ENCODE peak calls at places on chromosomes 1 and 21, in ten cellular contexts. One of them, this sample, is unnamed.

GRCh38 chr1:25707280-25708016 is 90.9 kb downstream of the MAN1C1 start:
- DNase-seq in Kasumi-1: no peak
- DNase-seq in cardiac fibroblast: no peak
- DNase-seq in endothelial cell of umbilical vein: no peak
- DNase-seq in neuronal stem cell: no peak
- DNase-seq in GF-D8: no peak
- DNase-seq in GM19239: no peak
- DNase-seq in endothelial cell: no peak
- DNase-seq in Caki2: no peak
- DNase-seq in RCC 7860: no peak
- DNase-seq in this sample: no peak

GRCh38 chr1:64077281-64077940 is 126.0 kb upstream of the UBE2U start:
- DNase-seq in Kasumi-1: no peak
- DNase-seq in cardiac fibroblast: peak; percentile 48
- DNase-seq in endothelial cell of umbilical vein: no peak
- DNase-seq in neuronal stem cell: no peak
- DNase-seq in GF-D8: no peak
- DNase-seq in GM19239: no peak
- DNase-seq in endothelial cell: no peak
- DNase-seq in Caki2: no peak
- DNase-seq in RCC 7860: no peak
- DNase-seq in this sample: no peak

GRCh38 chr1:35122311-35122710 is 43.1 kb downstream of the ZMYM1 start:
- DNase-seq in Kasumi-1: no peak
- DNase-seq in cardiac fibroblast: peak; percentile 30
- DNase-seq in endothelial cell of umbilical vein: peak; percentile 60
- DNase-seq in neuronal stem cell: no peak
- DNase-seq in GF-D8: no peak
- DNase-seq in GM19239: no peak
- DNase-seq in endothelial cell: no peak
- DNase-seq in Caki2: no peak
- DNase-seq in RCC 7860: no peak
- DNase-seq in this sample: no peak

GRCh38 chr1:53526451-53527101 is 67.4 kb downstream of the DMRTB1 start:
- DNase-seq in Kasumi-1: no peak
- DNase-seq in cardiac fibroblast: peak; percentile 62
- DNase-seq in endothelial cell of umbilical vein: no peak
- DNase-seq in neuronal stem cell: no peak
- DNase-seq in GF-D8: no peak
- DNase-seq in GM19239: no peak
- DNase-seq in endothelial cell: no peak
- DNase-seq in Caki2: no peak
- DNase-seq in RCC 7860: no peak
- DNase-seq in this sample: no peak

GRCh38 chr1:234230414-234230862 is 142.8 kb upstream of the COA6 start:
- DNase-seq in Kasumi-1: peak; percentile 22
- DNase-seq in cardiac fibroblast: no peak
- DNase-seq in endothelial cell of umbilical vein: no peak
- DNase-seq in neuronal stem cell: no peak
- DNase-seq in GF-D8: no peak
- DNase-seq in GM19239: peak; percentile 56
- DNase-seq in endothelial cell: no peak
- DNase-seq in Caki2: no peak
- DNase-seq in RCC 7860: no peak
- DNase-seq in this sample: no peak

GRCh38 chr1:12677565-12677964 is 33.7 kb downstream of the AADACL4 start:
- DNase-seq in Kasumi-1: no peak
- DNase-seq in cardiac fibroblast: no peak
- DNase-seq in endothelial cell of umbilical vein: no peak
- DNase-seq in neuronal stem cell: no peak
- DNase-seq in GF-D8: no peak
- DNase-seq in GM19239: no peak
- DNase-seq in endothelial cell: no peak
- DNase-seq in Caki2: no peak
- DNase-seq in RCC 7860: no peak
- DNase-seq in this sample: no peak

GRCh38 chr1:231234506-231234905 is 6.5 kb upstream of the GNPAT start:
- DNase-seq in Kasumi-1: no peak
- DNase-seq in cardiac fibroblast: no peak
- DNase-seq in endothelial cell of umbilical vein: no peak
- DNase-seq in neuronal stem cell: no peak
- DNase-seq in GF-D8: no peak
- DNase-seq in GM19239: no peak
- DNase-seq in endothelial cell: no peak
- DNase-seq in Caki2: no peak
- DNase-seq in RCC 7860: no peak
- DNase-seq in this sample: no peak

GRCh38 chr1:57963545-57963944 is 539.7 kb upstream of the DAB1 start:
- DNase-seq in Kasumi-1: no peak
- DNase-seq in cardiac fibroblast: no peak
- DNase-seq in endothelial cell of umbilical vein: no peak
- DNase-seq in neuronal stem cell: no peak
- DNase-seq in GF-D8: no peak
- DNase-seq in GM19239: no peak
- DNase-seq in endothelial cell: no peak
- DNase-seq in Caki2: no peak
- DNase-seq in RCC 7860: no peak
- DNase-seq in this sample: no peak

GRCh38 chr1:203934027-203934426 is 72.6 kb downstream of the SNRPE start:
- DNase-seq in Kasumi-1: no peak
- DNase-seq in cardiac fibroblast: no peak
- DNase-seq in endothelial cell of umbilical vein: no peak
- DNase-seq in neuronal stem cell: no peak
- DNase-seq in GF-D8: no peak
- DNase-seq in GM19239: no peak
- DNase-seq in endothelial cell: no peak
- DNase-seq in Caki2: no peak
- DNase-seq in RCC 7860: no peak
- DNase-seq in this sample: no peak

GRCh38 chr1:50275564-50275963 is 147.7 kb downstream of the DMRTA2 start:
- DNase-seq in Kasumi-1: no peak
- DNase-seq in cardiac fibroblast: no peak
- DNase-seq in endothelial cell of umbilical vein: no peak
- DNase-seq in neuronal stem cell: no peak
- DNase-seq in GF-D8: no peak
- DNase-seq in GM19239: no peak
- DNase-seq in endothelial cell: peak; percentile 18
- DNase-seq in Caki2: no peak
- DNase-seq in RCC 7860: no peak
- DNase-seq in this sample: peak; percentile 38

GRCh38 chr1:156700731-156701130 is 4.7 kb downstream of the CRABP2 start:
- DNase-seq in Kasumi-1: no peak
- DNase-seq in cardiac fibroblast: no peak
- DNase-seq in endothelial cell of umbilical vein: no peak
- DNase-seq in neuronal stem cell: no peak
- DNase-seq in GF-D8: no peak
- DNase-seq in GM19239: no peak
- DNase-seq in endothelial cell: no peak
- DNase-seq in Caki2: no peak
- DNase-seq in RCC 7860: no peak
- DNase-seq in this sample: peak; percentile 77

GRCh38 chr21:45302082-45303061 is 14.7 kb upstream of the POFUT2 start:
- DNase-seq in Kasumi-1: no peak
- DNase-seq in cardiac fibroblast: peak; percentile 77
- DNase-seq in endothelial cell of umbilical vein: peak; percentile 84
- DNase-seq in neuronal stem cell: no peak
- DNase-seq in GF-D8: peak; percentile 49
- DNase-seq in GM19239: no peak
- DNase-seq in endothelial cell: no peak
- DNase-seq in Caki2: no peak
- DNase-seq in RCC 7860: no peak
- DNase-seq in this sample: no peak

GRCh38 chr1:234617986-234618725 is 8.2 kb upstream of the IRF2BP2 start:
- DNase-seq in Kasumi-1: no peak
- DNase-seq in cardiac fibroblast: peak; percentile 63
- DNase-seq in endothelial cell of umbilical vein: peak; percentile 70
- DNase-seq in neuronal stem cell: peak; percentile 33
- DNase-seq in GF-D8: no peak
- DNase-seq in GM19239: no peak
- DNase-seq in endothelial cell: no peak
- DNase-seq in Caki2: peak; percentile 8
- DNase-seq in RCC 7860: peak; percentile 18
- DNase-seq in this sample: no peak

GRCh38 chr1:36609241-36610027 is 126.7 kb upstream of the CSF3R start:
- DNase-seq in Kasumi-1: peak; percentile 54
- DNase-seq in cardiac fibroblast: peak; percentile 56
- DNase-seq in endothelial cell of umbilical vein: peak; percentile 31
- DNase-seq in neuronal stem cell: peak; percentile 77
- DNase-seq in GF-D8: no peak
- DNase-seq in GM19239: peak; percentile 67
- DNase-seq in endothelial cell: peak; percentile 76
- DNase-seq in Caki2: peak; percentile 59
- DNase-seq in RCC 7860: peak; percentile 45
- DNase-seq in this sample: peak; percentile 92

GRCh38 chr1:95233321-95233736 is 681 bp upstream of the RWDD3 start:
- DNase-seq in Kasumi-1: no peak
- DNase-seq in cardiac fibroblast: no peak
- DNase-seq in endothelial cell of umbilical vein: peak; percentile 24
- DNase-seq in neuronal stem cell: peak; percentile 23
- DNase-seq in GF-D8: no peak
- DNase-seq in GM19239: no peak
- DNase-seq in endothelial cell: no peak
- DNase-seq in Caki2: no peak
- DNase-seq in RCC 7860: no peak
- DNase-seq in this sample: no peak

GRCh38 chr1:214452152-214452806 is 99.1 kb downstream of the PTPN14 start:
- DNase-seq in Kasumi-1: peak; percentile 6
- DNase-seq in cardiac fibroblast: no peak
- DNase-seq in endothelial cell of umbilical vein: no peak
- DNase-seq in neuronal stem cell: no peak
- DNase-seq in GF-D8: no peak
- DNase-seq in GM19239: no peak
- DNase-seq in endothelial cell: no peak
- DNase-seq in Caki2: no peak
- DNase-seq in RCC 7860: no peak
- DNase-seq in this sample: peak; percentile 24

GRCh38 chr1:186474208-186474607 is 13.3 kb upstream of the PDC start:
- DNase-seq in Kasumi-1: no peak
- DNase-seq in cardiac fibroblast: peak; percentile 83
- DNase-seq in endothelial cell of umbilical vein: no peak
- DNase-seq in neuronal stem cell: no peak
- DNase-seq in GF-D8: no peak
- DNase-seq in GM19239: no peak
- DNase-seq in endothelial cell: no peak
- DNase-seq in Caki2: no peak
- DNase-seq in RCC 7860: no peak
- DNase-seq in this sample: no peak

GRCh38 chr1:25126568-25126967 is 105.7 kb downstream of the SYF2 start:
- DNase-seq in Kasumi-1: no peak
- DNase-seq in cardiac fibroblast: peak; percentile 13
- DNase-seq in endothelial cell of umbilical vein: no peak
- DNase-seq in neuronal stem cell: no peak
- DNase-seq in GF-D8: no peak
- DNase-seq in GM19239: no peak
- DNase-seq in endothelial cell: no peak
- DNase-seq in Caki2: no peak
- DNase-seq in RCC 7860: no peak
- DNase-seq in this sample: no peak

GRCh38 chr21:41783476-41784150 is 16.8 kb upstream of the RIPK4 start:
- DNase-seq in Kasumi-1: no peak
- DNase-seq in cardiac fibroblast: no peak
- DNase-seq in endothelial cell of umbilical vein: no peak
- DNase-seq in neuronal stem cell: no peak
- DNase-seq in GF-D8: peak; percentile 30
- DNase-seq in GM19239: no peak
- DNase-seq in endothelial cell: no peak
- DNase-seq in Caki2: peak; percentile 99
- DNase-seq in RCC 7860: peak; percentile 68
- DNase-seq in this sample: no peak

This sample was measured in WERI-Rb-1.